ENCODE peak calls at places on chromosome 9, in six cellular contexts. Z is cardiac fibroblast; A is HS-27A; G is substantia nigra; S is stimulated activated CD4-positive, alpha-beta T cell treated with anti-CD3 and anti-CD28 coated beads, Interleukin-4, amount 100 ng/mL, for 48 hours; R is right cardiac atrium. N is an unnamed sample.

GRCh38 chr9:69970001-69970531 is 73.6 kb upstream of the MAMDC2 start:
- DNase-seq in S (no peak), Z (no peak), R (no peak), G (no peak), A (no peak), N (no peak)

GRCh38 chr9:89774971-89775370 is 170.2 kb downstream of the GADD45G start:
- DNase-seq in A (no peak), S (no peak), Z (no peak), G (no peak), R (no peak), N (no peak)

GRCh38 chr9:122302541-122302940 is 37.9 kb downstream of the MRRF start:
- DNase-seq in R (no peak), S (no peak), G (no peak), A (no peak), Z (no peak), N (no peak)

GRCh38 chr9:86353591-86354047 is 591 bp downstream of the TUT7 start:
- DNase-seq in S (peak), G (no peak), Z (peak), A (peak), R (peak), N (no peak)

GRCh38 chr9:120971938-120972337 is 45.3 kb upstream of the TRAF1 start:
- DNase-seq in G (no peak), A (no peak), R (no peak), S (no peak), Z (no peak), N (no peak)

GRCh38 chr9:2261421-2262103 is 246.4 kb downstream of the SMARCA2 start:
- DNase-seq in Z (no peak), G (no peak), R (no peak), A (no peak), S (no peak), N (no peak)

GRCh38 chr9:107810493-107810931 is 320.9 kb upstream of the KLF4 start:
- DNase-seq in R (no peak), G (no peak), Z (peak), A (no peak), S (no peak), N (no peak)

GRCh38 chr9:104905931-104906330 is 22.0 kb downstream of the ABCA1 start:
- DNase-seq in Z (peak), R (no peak), G (no peak), A (no peak), S (no peak), N (no peak)

GRCh38 chr9:77820293-77820954 is 172.3 kb upstream of the GNA14 start:
- DNase-seq in Z (peak), S (no peak), A (no peak), R (no peak), G (no peak), N (no peak)